ENCODE peak calls at places on chromosomes 5 and 9, in eight cellular contexts. One of them, this sample, is unnamed. For H3K36me3, the result is how much of the 10 kb centered on the place peaks cover.

GRCh38 chr9:131676431-131676972 is 63.4 kb downstream of the RAPGEF1 start:
- DNase-seq in neural progenitor cell: no peak
- DNase-seq in OCI-LY7: peak
- DNase-seq in HCT116: no peak
- DNase-seq in aorta: no peak
- DNase-seq in Karpas-422: peak
- DNase-seq in tibial nerve: no peak
- DNase-seq in brain microvascular endothelial cell: no peak
- DNase-seq in this sample: no peak

GRCh38 chr5:157606046-157606445 is 30.5 kb upstream of the ADAM19 start:
- DNase-seq in neural progenitor cell: no peak
- DNase-seq in aorta: no peak
- DNase-seq in HCT116: no peak
- DNase-seq in tibial nerve: no peak
- DNase-seq in OCI-LY7: no peak
- DNase-seq in brain microvascular endothelial cell: no peak
- DNase-seq in Karpas-422: no peak
- DNase-seq in this sample: no peak

GRCh38 chr9:129305246-129305645 is 127.2 kb upstream of the IER5L start:
- DNase-seq in OCI-LY7: no peak
- DNase-seq in neural progenitor cell: no peak
- DNase-seq in Karpas-422: no peak
- DNase-seq in tibial nerve: no peak
- DNase-seq in aorta: peak
- DNase-seq in HCT116: no peak
- DNase-seq in brain microvascular endothelial cell: no peak
- DNase-seq in this sample: no peak

GRCh38 chr5:99379187-99379586 is 450.4 kb upstream of the CHD1 start:
- DNase-seq in Karpas-422: no peak
- DNase-seq in tibial nerve: no peak
- DNase-seq in brain microvascular endothelial cell: no peak
- DNase-seq in HCT116: no peak
- DNase-seq in aorta: no peak
- DNase-seq in OCI-LY7: no peak
- DNase-seq in neural progenitor cell: peak
- DNase-seq in this sample: no peak

GRCh38 chr9:17349816-17350215 is 215.0 kb downstream of the CNTLN start:
- DNase-seq in HCT116: no peak
- DNase-seq in brain microvascular endothelial cell: peak
- DNase-seq in Karpas-422: no peak
- DNase-seq in OCI-LY7: no peak
- DNase-seq in neural progenitor cell: no peak
- DNase-seq in aorta: no peak
- DNase-seq in tibial nerve: no peak
- DNase-seq in this sample: peak

GRCh38 chr9:129910628-129911567 is 75.6 kb downstream of the USP20 start:
- DNase-seq in tibial nerve: peak
- DNase-seq in aorta: no peak
- DNase-seq in brain microvascular endothelial cell: peak
- DNase-seq in HCT116: peak
- DNase-seq in OCI-LY7: no peak
- DNase-seq in Karpas-422: no peak
- DNase-seq in neural progenitor cell: no peak
- DNase-seq in this sample: peak

GRCh38 chr5:114184006-114184405 is 177.9 kb upstream of the KCNN2 start:
- DNase-seq in aorta: no peak
- DNase-seq in brain microvascular endothelial cell: no peak
- DNase-seq in tibial nerve: no peak
- DNase-seq in HCT116: no peak
- DNase-seq in neural progenitor cell: no peak
- DNase-seq in Karpas-422: no peak
- DNase-seq in OCI-LY7: no peak
- DNase-seq in this sample: no peak

GRCh38 chr9:86732514-86732913 is 214.8 kb downstream of the GAS1 start:
- DNase-seq in Karpas-422: no peak
- DNase-seq in brain microvascular endothelial cell: peak
- DNase-seq in neural progenitor cell: no peak
- DNase-seq in HCT116: no peak
- DNase-seq in aorta: no peak
- DNase-seq in tibial nerve: peak
- DNase-seq in OCI-LY7: no peak
- DNase-seq in this sample: peak

GRCh38 chr5:51960617-51961115 is 577.4 kb downstream of the ISL1 start:
- DNase-seq in tibial nerve: no peak
- DNase-seq in brain microvascular endothelial cell: no peak
- DNase-seq in aorta: no peak
- DNase-seq in OCI-LY7: peak
- DNase-seq in Karpas-422: no peak
- DNase-seq in neural progenitor cell: no peak
- DNase-seq in HCT116: peak
- DNase-seq in this sample: no peak

GRCh38 chr5:112636288-112636731 is 101.4 kb upstream of the APC start:
- DNase-seq in tibial nerve: no peak
- DNase-seq in brain microvascular endothelial cell: no peak
- DNase-seq in neural progenitor cell: no peak
- DNase-seq in aorta: no peak
- DNase-seq in OCI-LY7: no peak
- DNase-seq in HCT116: no peak
- DNase-seq in Karpas-422: no peak
- DNase-seq in this sample: no peak

GRCh38 chr9:137417161-137418021 is 5.6 kb downstream of the EXD3 start:
- DNase-seq in Karpas-422: no peak
- DNase-seq in neural progenitor cell: no peak
- DNase-seq in tibial nerve: no peak
- DNase-seq in brain microvascular endothelial cell: no peak
- DNase-seq in OCI-LY7: peak
- DNase-seq in aorta: peak
- DNase-seq in HCT116: no peak
- DNase-seq in this sample: no peak

GRCh38 chr5:150710165-150710564 is 9.3 kb upstream of the RBM22 start:
- DNase-seq in HCT116: no peak
- DNase-seq in OCI-LY7: peak
- DNase-seq in Karpas-422: no peak
- DNase-seq in aorta: no peak
- DNase-seq in brain microvascular endothelial cell: no peak
- DNase-seq in tibial nerve: no peak
- DNase-seq in neural progenitor cell: peak
- DNase-seq in this sample: no peak

GRCh38 chr5:159451197-159452052 is 121.1 kb upstream of the IL12B start:
- DNase-seq in OCI-LY7: no peak
- DNase-seq in neural progenitor cell: no peak
- DNase-seq in brain microvascular endothelial cell: peak
- DNase-seq in HCT116: peak
- DNase-seq in aorta: no peak
- DNase-seq in Karpas-422: no peak
- DNase-seq in tibial nerve: peak
- DNase-seq in this sample: peak

GRCh38 chr5:149838881-149839739 is 105.5 kb downstream of the PDE6A start:
- DNase-seq in brain microvascular endothelial cell: peak
- DNase-seq in OCI-LY7: no peak
- DNase-seq in aorta: peak
- DNase-seq in Karpas-422: no peak
- DNase-seq in neural progenitor cell: no peak
- DNase-seq in tibial nerve: no peak
- DNase-seq in HCT116: peak
- DNase-seq in this sample: peak

GRCh38 chr9:93387791-93388190 is 63.7 kb upstream of the FAM120A start:
- DNase-seq in Karpas-422: no peak
- DNase-seq in brain microvascular endothelial cell: no peak
- DNase-seq in OCI-LY7: no peak
- DNase-seq in HCT116: no peak
- DNase-seq in tibial nerve: no peak
- DNase-seq in neural progenitor cell: no peak
- DNase-seq in aorta: no peak
- DNase-seq in this sample: no peak

GRCh38 chr9:109602987-109603386 is 104.9 kb upstream of the PTPN3 start:
- DNase-seq in OCI-LY7: no peak
- DNase-seq in HCT116: no peak
- DNase-seq in neural progenitor cell: no peak
- DNase-seq in Karpas-422: no peak
- DNase-seq in aorta: no peak
- DNase-seq in brain microvascular endothelial cell: no peak
- DNase-seq in tibial nerve: no peak
- DNase-seq in this sample: no peak

GRCh38 chr5:160353379-160353778 is 17.0 kb downstream of the C1QTNF2 start:
- DNase-seq in tibial nerve: no peak
- DNase-seq in OCI-LY7: no peak
- DNase-seq in brain microvascular endothelial cell: no peak
- DNase-seq in neural progenitor cell: no peak
- DNase-seq in HCT116: no peak
- DNase-seq in Karpas-422: no peak
- DNase-seq in aorta: peak
- DNase-seq in this sample: peak

GRCh38 chr5:68644971-68645370 is 429.4 kb downstream of the PIK3R1 start:
- DNase-seq in tibial nerve: no peak
- DNase-seq in Karpas-422: no peak
- DNase-seq in OCI-LY7: peak
- DNase-seq in HCT116: no peak
- DNase-seq in brain microvascular endothelial cell: no peak
- DNase-seq in neural progenitor cell: no peak
- DNase-seq in aorta: no peak
- DNase-seq in this sample: no peak

GRCh38 chr5:139273572-139274264 is 19.8 kb upstream of the MATR3 start:
- DNase-seq in neural progenitor cell: peak
- DNase-seq in OCI-LY7: peak
- DNase-seq in HCT116: peak
- DNase-seq in tibial nerve: peak
- DNase-seq in Karpas-422: peak
- DNase-seq in aorta: peak
- DNase-seq in brain microvascular endothelial cell: peak
- DNase-seq in this sample: peak

DNA sequence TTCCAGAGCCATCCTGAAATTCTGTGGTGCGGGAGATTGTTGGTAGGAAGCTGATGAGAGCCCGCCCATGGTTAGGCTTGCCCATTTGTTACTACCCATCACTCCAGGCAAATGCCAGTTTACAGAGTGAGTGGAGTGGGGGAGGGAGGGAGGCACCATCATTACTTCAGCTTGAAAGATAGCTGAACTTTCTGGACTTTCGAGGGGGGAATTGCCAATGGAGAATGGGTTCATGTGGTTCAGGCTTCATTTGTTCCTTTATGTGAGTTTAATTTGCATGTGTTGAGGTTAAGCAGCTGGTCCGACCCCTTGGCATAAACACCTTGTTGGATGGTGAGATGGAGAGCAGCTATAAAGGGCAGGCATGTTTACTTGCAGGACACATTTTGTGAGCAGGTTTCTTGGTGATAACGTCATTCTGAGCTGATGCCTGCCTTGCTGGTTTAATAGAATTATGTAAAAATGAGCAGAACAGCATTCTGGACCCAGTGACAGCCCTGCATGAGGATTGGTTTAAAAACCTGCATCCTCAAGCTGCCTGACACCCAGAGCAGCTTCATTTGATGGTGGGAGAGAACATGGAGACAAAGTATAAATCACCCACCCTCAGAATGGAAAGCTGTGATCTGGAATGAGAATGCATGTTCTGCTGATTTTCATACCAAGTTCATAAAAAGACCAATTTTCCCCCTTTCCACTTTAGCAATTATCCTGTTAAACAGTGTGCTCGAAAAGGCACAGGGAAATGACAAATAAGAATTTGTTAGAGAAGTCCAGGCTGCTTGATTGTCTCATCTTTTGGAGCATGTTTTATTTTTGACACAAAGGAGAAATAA is 106.3 kb downstream of the TRIO start:
- DNase-seq in HCT116: no peak
- DNase-seq in brain microvascular endothelial cell: no peak
- DNase-seq in Karpas-422: no peak
- DNase-seq in tibial nerve: no peak
- DNase-seq in OCI-LY7: peak
- DNase-seq in neural progenitor cell: no peak
- DNase-seq in aorta: no peak
- DNase-seq in this sample: no peak
- H3K4me3 ChIP-seq in HCT116: no peak
- H3K4me3 ChIP-seq in brain microvascular endothelial cell: no peak
- H3K4me3 ChIP-seq in Karpas-422: no peak
- H3K4me3 ChIP-seq in tibial nerve: peak
- H3K4me3 ChIP-seq in OCI-LY7: no peak
- H3K4me3 ChIP-seq in neural progenitor cell: no peak
- H3K4me3 ChIP-seq in aorta: no peak
- H3K4me3 ChIP-seq in this sample: no peak

DNA sequence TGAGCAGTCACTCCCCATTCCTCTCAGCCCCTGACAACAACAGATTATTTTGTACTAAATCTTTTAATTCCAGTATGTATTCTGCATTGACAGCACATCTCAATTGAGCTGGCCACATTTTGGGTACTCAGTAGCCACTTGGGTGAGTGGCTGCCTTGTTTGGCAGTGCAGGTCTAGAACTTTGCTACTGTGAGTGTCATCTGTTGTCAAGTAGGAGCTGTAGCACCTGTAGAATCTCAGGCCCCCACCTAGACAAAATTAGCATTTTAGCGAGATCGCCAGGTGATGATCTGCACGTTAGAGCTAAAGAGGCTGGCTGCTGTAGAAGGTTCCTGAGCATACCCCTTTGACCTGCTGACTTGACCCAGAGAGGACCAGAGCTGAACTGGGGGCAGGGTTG is 44.3 kb upstream of the CPEB4 start:
- DNase-seq in Karpas-422: no peak
- DNase-seq in brain microvascular endothelial cell: no peak
- DNase-seq in OCI-LY7: no peak
- DNase-seq in aorta: no peak
- DNase-seq in HCT116: no peak
- DNase-seq in neural progenitor cell: no peak
- DNase-seq in tibial nerve: no peak
- DNase-seq in this sample: no peak
- H3K36me3 ChIP-seq in Karpas-422: under half
- H3K36me3 ChIP-seq in brain microvascular endothelial cell: under half
- H3K36me3 ChIP-seq in OCI-LY7: under half
- H3K36me3 ChIP-seq in aorta: under half
- H3K36me3 ChIP-seq in HCT116: under half
- H3K36me3 ChIP-seq in neural progenitor cell: under half
- H3K36me3 ChIP-seq in tibial nerve: under half
- H3K36me3 ChIP-seq in this sample: under half

DNA sequence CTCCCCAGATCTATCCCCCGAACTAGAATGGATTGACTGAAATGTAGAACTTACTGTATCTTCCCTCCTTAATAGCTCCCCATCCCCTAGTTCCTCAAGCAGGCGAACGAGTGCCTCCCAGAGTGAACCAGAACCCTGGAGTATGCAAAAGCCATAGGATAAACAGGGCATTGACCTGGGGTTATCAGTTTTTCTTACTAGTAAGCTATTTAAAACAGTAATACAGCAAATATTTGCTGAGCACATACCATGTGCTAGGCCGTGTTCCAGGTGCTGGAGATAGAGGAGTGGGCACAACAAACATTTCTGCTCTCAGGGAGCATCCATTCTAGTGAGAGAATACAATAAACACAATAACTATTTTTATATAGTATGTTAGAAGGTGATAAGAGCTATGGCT is 1.8 kb downstream of the SKP2 start:
- DNase-seq in brain microvascular endothelial cell: no peak
- DNase-seq in tibial nerve: no peak
- DNase-seq in OCI-LY7: no peak
- DNase-seq in aorta: no peak
- DNase-seq in HCT116: no peak
- DNase-seq in Karpas-422: no peak
- DNase-seq in neural progenitor cell: no peak
- DNase-seq in this sample: no peak
- H3K4me3 ChIP-seq in brain microvascular endothelial cell: no peak
- H3K4me3 ChIP-seq in tibial nerve: no peak
- H3K4me3 ChIP-seq in OCI-LY7: peak
- H3K4me3 ChIP-seq in aorta: no peak
- H3K4me3 ChIP-seq in HCT116: no peak
- H3K4me3 ChIP-seq in Karpas-422: peak
- H3K4me3 ChIP-seq in neural progenitor cell: peak
- H3K4me3 ChIP-seq in this sample: peak

GRCh38 chr9:123007269-123007668 is 26.2 kb upstream of the GPR21 start:
- DNase-seq in OCI-LY7: no peak
- DNase-seq in neural progenitor cell: no peak
- DNase-seq in Karpas-422: no peak
- DNase-seq in tibial nerve: no peak
- DNase-seq in HCT116: no peak
- DNase-seq in aorta: no peak
- DNase-seq in brain microvascular endothelial cell: no peak
- DNase-seq in this sample: no peak
- H3K36me3 ChIP-seq in OCI-LY7: half or more
- H3K36me3 ChIP-seq in neural progenitor cell: under half
- H3K36me3 ChIP-seq in Karpas-422: half or more
- H3K36me3 ChIP-seq in tibial nerve: under half
- H3K36me3 ChIP-seq in HCT116: under half
- H3K36me3 ChIP-seq in aorta: under half
- H3K36me3 ChIP-seq in brain microvascular endothelial cell: under half
- H3K36me3 ChIP-seq in this sample: under half